ENCODE peak calls at places on chromosomes 11 and 22, in eight cellular contexts. I is fibroblast of lung, S is gastrocnemius medialis, Z is endodermal cell, H is upper lobe of left lung, U is mammary epithelial cell, Y is IMR-90, D is tibial nerve. M is an unnamed sample. For H3K4me1 and H3K27me3, the result is how much of the 10 kb centered on the place peaks cover.

GRCh38 chr22:47610766-47611165 is 848.3 kb downstream of the TBC1D22A start:
- DNase-seq in U (no peak), S (no peak), I (no peak), Z (no peak), H (no peak), D (no peak), Y (no peak), M (no peak)

GRCh38 chr11:46718155-46719019 is 626 bp upstream of the F2 start:
- DNase-seq in U (no peak), S (no peak), Y (no peak), I (peak), D (no peak), H (no peak), Z (peak), M (no peak)

GRCh38 chr11:111696556-111696955 is 69.6 kb downstream of the PPP2R1B start:
- DNase-seq in S (no peak), Y (peak), H (no peak), U (peak), D (no peak), Z (no peak), I (peak), M (no peak)

GRCh38 chr11:15558513-15559181 is 443.9 kb downstream of the INSC start:
- DNase-seq in Y (no peak), U (no peak), I (no peak), H (no peak), D (no peak), S (no peak), Z (no peak), M (no peak)

GRCh38 chr11:59574467-59574866 is 41.1 kb downstream of the OSBP start:
- DNase-seq in Z (no peak), I (peak), D (no peak), U (peak), Y (peak), H (no peak), S (no peak), M (no peak)

GRCh38 chr11:27861706-27862430 is 161.6 kb upstream of the BDNF start:
- DNase-seq in Z (no peak), D (no peak), Y (peak), I (peak), S (no peak), U (peak), H (no peak), M (no peak)

GRCh38 chr11:91608662-91609061 is 616.0 kb upstream of the FAT3 start:
- DNase-seq in Y (no peak), U (no peak), H (no peak), I (peak), D (no peak), S (no peak), Z (no peak), M (no peak)

GRCh38 chr22:17471901-17472566 is 91.3 kb upstream of the SLC25A18 start:
- DNase-seq in D (no peak), I (peak), U (no peak), H (no peak), Z (peak), S (peak), Y (no peak), M (no peak)

GRCh38 chr11:113048820-113049555 is 87.8 kb downstream of the NCAM1 start:
- DNase-seq in D (no peak), H (no peak), U (peak), Z (no peak), I (peak), Y (no peak), S (no peak), M (no peak)

GRCh38 chr11:118212131-118212725 is 12.6 kb downstream of the JAML start:
- DNase-seq in I (no peak), Z (peak), U (no peak), Y (no peak), D (no peak), H (peak), S (no peak), M (no peak)

GRCh38 chr22:49965291-49966040 is 4.9 kb downstream of the PIM3 start:
- DNase-seq in Z (no peak), D (no peak), H (peak), U (no peak), S (no peak), I (no peak), Y (no peak), M (no peak)

GRCh38 chr11:103798029-103798428 is 238.4 kb upstream of the DDI1 start:
- DNase-seq in Y (peak), S (no peak), H (no peak), Z (no peak), U (no peak), I (peak), D (no peak), M (no peak)

GRCh38 chr11:128240546-128240945 is 346.8 kb downstream of the ETS1 start:
- DNase-seq in U (no peak), D (no peak), H (no peak), I (peak), Z (no peak), S (no peak), Y (peak), M (no peak)

GRCh38 chr11:71486320-71486719 is 33.3 kb downstream of the NADSYN1 start:
- DNase-seq in D (no peak), I (no peak), H (no peak), Z (no peak), Y (no peak), U (no peak), S (no peak), M (no peak)

GRCh38 chr11:117824571-117825537 is at the start of gene FXYD2:
- DNase-seq in S (peak), I (peak), Z (peak), Y (no peak), D (peak), U (no peak), H (peak), M (no peak)

GRCh38 chr11:100151944-100152343 is 535.1 kb upstream of the ARHGAP42 start:
- DNase-seq in Y (no peak), I (no peak), U (peak), S (no peak), D (no peak), Z (no peak), H (no peak), M (no peak)

GRCh38 chr11:31870609-31871309 is 59.6 kb upstream of the PAX6 start:
- DNase-seq in S (peak), I (peak), D (peak), Z (peak), H (peak), U (peak), Y (peak), M (no peak)

GRCh38 chr11:90491466-90491865 is 268.6 kb upstream of the CHORDC1 start:
- DNase-seq in U (no peak), Y (no peak), S (no peak), Z (no peak), H (no peak), D (no peak), I (no peak), M (no peak)

GRCh38 chr22:47476226-47476625 is 713.8 kb downstream of the TBC1D22A start:
- DNase-seq in S (no peak), H (no peak), I (peak), Z (no peak), U (no peak), Y (no peak), D (no peak), M (no peak)

GRCh38 chr11:97732011-97732632 is 1288.6 kb upstream of the CNTN5 start:
- DNase-seq in S (no peak), D (no peak), U (peak), Y (no peak), H (no peak), I (no peak), Z (no peak), M (no peak)

GRCh38 chr11:76209956-76210885 is 3.9 kb upstream of the WNT11 start:
- DNase-seq in D (peak), U (peak), Y (peak), Z (peak), I (peak), S (peak), H (peak), M (no peak)

GRCh38 chr22:49960967-49961600 is 512 bp downstream of the PIM3 start:
- DNase-seq in Y (no peak), D (no peak), I (no peak), U (peak), Z (peak), H (peak), S (peak), M (no peak)

GRCh38 chr11:102757823-102758549 is 22.4 kb downstream of the MMP10 start:
- DNase-seq in U (peak), H (no peak), D (no peak), Y (peak), S (no peak), Z (no peak), I (peak), M (no peak)

GRCh38 chr11:34749666-34750659 is 129.1 kb downstream of the EHF start:
- DNase-seq in Z (no peak), U (peak), I (peak), Y (peak), D (peak), H (peak), S (peak), M (no peak)

GRCh38 chr22:49320714-49321476 is 506.8 kb downstream of the BRD1 start:
- DNase-seq in Y (no peak), H (no peak), Z (peak), I (no peak), D (no peak), U (no peak), S (no peak), M (no peak)

GRCh38 chr22:39519681-39520053 is 695 bp upstream of the ATF4 start:
- DNase-seq in D (peak), S (peak), Y (no peak), U (peak), Z (no peak), I (peak), H (peak), M (no peak)

GRCh38 chr22:48299801-48300200 is 1527.9 kb downstream of the BRD1 start:
- DNase-seq in U (no peak), I (no peak), D (no peak), H (no peak), Z (peak), Y (no peak), S (no peak), M (no peak)

GRCh38 chr11:8095356-8095755 is 14.3 kb downstream of the TUB start:
- DNase-seq in Z (peak), D (no peak), Y (no peak), U (no peak), S (no peak), I (no peak), H (no peak), M (no peak)

GRCh38 chr11:122656631-122657101 is 1.1 kb downstream of the UBASH3B start:
- DNase-seq in Z (peak), I (peak), U (peak), S (no peak), Y (peak), D (peak), H (peak), M (no peak)

GRCh38 chr11:30879322-30880020 is 293.3 kb upstream of the MPPED2 start:
- DNase-seq in H (no peak), U (no peak), D (no peak), Y (no peak), I (peak), S (no peak), Z (no peak), M (no peak)

GRCh38 chr11:109421981-109422590 is at the start of gene C11orf87:
- DNase-seq in S (no peak), Y (no peak), I (no peak), D (no peak), Z (peak), H (no peak), U (no peak), M (no peak)

GRCh38 chr11:92340839-92341238 is 116.2 kb downstream of the FAT3 start:
- DNase-seq in Z (peak), I (peak), S (no peak), D (no peak), H (no peak), Y (peak), U (peak), M (no peak)

GRCh38 chr22:45353816-45354215 is 44.1 kb downstream of the FAM118A start:
- DNase-seq in I (no peak), Z (no peak), S (no peak), U (no peak), H (no peak), Y (no peak), D (no peak), M (no peak)

GRCh38 chr11:112163875-112164521 is at the start of gene IL18:
- DNase-seq in H (peak), I (no peak), S (peak), U (no peak), D (peak), Z (peak), Y (no peak), M (no peak)

GRCh38 chr11:16418698-16419097 is 62.4 kb upstream of the SOX6 start:
- DNase-seq in I (no peak), Y (peak), Z (no peak), U (peak), H (no peak), D (no peak), S (no peak), M (no peak)

GRCh38 chr22:22408731-22409696 is 99.5 kb downstream of the ZNF280B start:
- DNase-seq in H (no peak), Z (peak), D (peak), S (no peak), Y (peak), U (peak), I (peak), M (no peak)

GRCh38 chr11:68128682-68129327 is 7.6 kb upstream of the CHKA start:
- DNase-seq in H (peak), I (peak), S (no peak), Z (peak), D (no peak), Y (peak), U (no peak), M (no peak)

GRCh38 chr11:131206671-131207070 is 163.7 kb upstream of the NTM start:
- DNase-seq in Z (no peak), U (no peak), H (no peak), I (no peak), D (no peak), Y (no peak), S (no peak), M (no peak)

DNA sequence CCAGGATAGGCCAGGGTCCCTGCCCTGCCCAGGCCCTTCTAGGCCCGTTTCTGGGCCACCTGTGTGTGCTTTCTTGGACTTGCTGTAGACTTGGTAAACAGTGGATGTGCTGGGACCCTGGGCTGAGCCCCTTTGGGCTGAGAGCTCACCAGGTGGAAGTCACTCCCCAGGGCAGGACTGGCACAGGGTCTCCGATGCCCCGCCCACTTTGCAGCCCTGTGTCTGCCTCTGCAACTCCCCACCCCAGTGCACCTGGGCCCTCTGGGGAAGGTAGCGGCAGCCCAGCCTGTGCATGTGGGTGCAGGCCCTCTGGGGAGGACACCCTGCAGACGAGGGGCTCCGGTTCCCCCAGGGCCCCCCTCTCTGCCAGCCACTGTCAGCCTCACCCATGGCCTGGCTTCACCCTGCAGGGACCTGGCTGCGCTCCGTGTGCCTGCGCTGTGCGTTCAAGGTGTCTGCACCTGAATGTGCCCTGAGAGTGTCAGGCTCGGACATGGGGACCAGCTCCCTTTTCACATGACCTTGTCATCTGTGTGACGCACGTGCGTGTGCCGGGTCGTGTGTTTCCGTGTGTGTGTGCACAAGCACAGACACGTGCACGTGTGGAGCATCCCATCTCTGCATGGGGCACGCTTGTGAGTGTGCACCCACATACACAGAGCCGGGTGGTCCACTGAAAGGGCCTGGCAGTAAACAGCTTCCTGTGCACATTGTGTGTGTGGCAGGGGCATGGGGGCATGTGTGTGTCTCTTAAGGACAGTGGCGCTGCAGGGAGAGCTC is 118.5 kb downstream of the KCNQ1OT1 start:
- DNase-seq in D (no peak), S (peak), Z (peak), I (no peak), Y (no peak), U (no peak), H (peak), M (no peak)
- H3K4me1 ChIP-seq in D (under half), S (under half), Z (under half), I (under half), Y (under half), U (under half), H (under half), M (under half)

GRCh38 chr11:44940835-44941234 is 9.8 kb downstream of the TP53I11 start:
- DNase-seq in D (no peak), Z (no peak), S (no peak), H (no peak), I (no peak), U (no peak), Y (no peak), M (no peak)
- H3K27me3 ChIP-seq in D (under half), Z (under half), S (under half), H (under half), I (under half), U (under half), Y (under half), M (under half)

GRCh38 chr22:24584871-24585411 is 7.9 kb downstream of the LRRC75B start:
- DNase-seq in Y (no peak), Z (peak), U (no peak), D (no peak), H (no peak), S (no peak), I (no peak), M (no peak)

GRCh38 chr22:24583972-24584790 is 8.7 kb downstream of the LRRC75B start:
- DNase-seq in H (no peak), S (no peak), I (no peak), Y (no peak), Z (peak), D (no peak), U (no peak), M (no peak)

GRCh38 chr22:24587251-24587650 is 5.6 kb downstream of the LRRC75B start:
- DNase-seq in U (no peak), Y (no peak), H (no peak), S (no peak), D (no peak), Z (no peak), I (no peak), M (no peak)

GRCh38 chr22:24585927-24586546 is 6.8 kb downstream of the LRRC75B start:
- DNase-seq in U (no peak), S (no peak), Y (no peak), H (no peak), I (no peak), D (no peak), Z (no peak), M (no peak)

GRCh38 chr22:24585461-24585860 is 7.4 kb downstream of the LRRC75B start:
- DNase-seq in I (no peak), Z (no peak), H (no peak), Y (no peak), S (no peak), D (no peak), U (no peak), M (no peak)
- H3K4me1 ChIP-seq in I (under half), Z (under half), H (under half), Y (under half), S (under half), D (under half), U (under half), M (under half)

DNA sequence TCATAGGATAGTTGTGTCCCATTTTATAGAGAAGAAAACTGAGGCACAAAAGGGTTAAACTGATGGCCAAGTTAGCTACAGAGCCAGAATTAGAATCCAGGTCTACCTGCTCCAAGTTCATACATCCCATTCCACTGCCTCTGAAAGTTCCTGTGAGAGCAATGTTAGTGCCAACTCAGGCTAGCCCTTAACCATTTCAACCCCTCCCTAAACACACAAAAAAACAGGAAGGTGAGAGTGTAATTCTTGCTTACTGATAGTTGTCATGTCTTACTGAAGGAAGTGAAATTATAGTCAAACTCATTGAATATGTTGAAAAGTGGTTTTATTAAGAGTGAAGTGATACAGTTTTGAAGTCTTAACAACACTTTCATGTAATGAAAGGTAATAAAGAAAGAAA is 2.9 kb upstream of the E2F8 start:
- DNase-seq in I (no peak), Y (no peak), S (no peak), Z (no peak), H (no peak), D (no peak), U (no peak), M (no peak)
- H3K27me3 ChIP-seq in I (under half), Y (under half), S (under half), Z (half or more), H (under half), D (half or more), U (under half), M (under half)

GRCh38 chr11:33708970-33709369 is 8.3 kb upstream of the C11orf91 start:
- DNase-seq in U (no peak), I (no peak), D (no peak), H (no peak), Y (peak), Z (no peak), S (no peak), M (no peak)

GRCh38 chr11:33704240-33705002 is 3.8 kb upstream of the C11orf91 start:
- DNase-seq in U (no peak), I (no peak), H (no peak), D (no peak), Z (no peak), Y (no peak), S (no peak), M (no peak)

GRCh38 chr11:33709471-33709870 is 8.8 kb upstream of the C11orf91 start:
- DNase-seq in Z (no peak), I (no peak), H (no peak), D (no peak), U (no peak), S (peak), Y (no peak), M (no peak)

GRCh38 chr11:33706546-33706945 is 5.9 kb upstream of the C11orf91 start:
- DNase-seq in H (no peak), Y (no peak), D (no peak), I (no peak), Z (no peak), U (no peak), S (no peak), M (no peak)

GRCh38 chr11:33706961-33707360 is 6.3 kb upstream of the C11orf91 start:
- DNase-seq in S (no peak), H (no peak), Y (no peak), Z (no peak), I (no peak), U (no peak), D (no peak), M (no peak)
- H3K4me1 ChIP-seq in S (half or more), H (half or more), Y (under half), Z (under half), I (under half), U (half or more), D (half or more), M (under half)

GRCh38 chr22:43345356-43345755 is 2.2 kb upstream of the SCUBE1 start:
- DNase-seq in H (no peak), D (no peak), I (no peak), S (no peak), Y (no peak), U (no peak), Z (no peak), M (no peak)

GRCh38 chr22:43345761-43346261 is 2.6 kb upstream of the SCUBE1 start:
- DNase-seq in H (no peak), I (no peak), U (no peak), S (no peak), Z (peak), D (no peak), Y (no peak), M (no peak)

GRCh38 chr22:43346521-43346929 is 3.4 kb upstream of the SCUBE1 start:
- DNase-seq in I (peak), H (peak), U (peak), D (peak), S (no peak), Z (peak), Y (no peak), M (no peak)

GRCh38 chr22:43351966-43352345 is 8.8 kb upstream of the SCUBE1 start:
- DNase-seq in D (no peak), Y (no peak), U (no peak), I (no peak), Z (no peak), H (no peak), S (no peak), M (no peak)

GRCh38 chr22:43349636-43350035 is 6.5 kb upstream of the SCUBE1 start:
- DNase-seq in S (no peak), D (no peak), I (no peak), Y (no peak), Z (no peak), H (no peak), U (no peak), M (no peak)
- H3K27me3 ChIP-seq in S (under half), D (under half), I (under half), Y (under half), Z (under half), H (under half), U (under half), M (under half)

M was measured in thoracic aorta.